ENCODE peak calls at places on chromosomes 4 and X, in seven cellular contexts. P is lower lobe of right lung; V is CD8-positive, alpha-beta T cell; H is mammary epithelial cell; W is tibial artery; K is neural progenitor cell; R is right atrium auricular region. U is an unnamed sample.
A peak's percentile ranks its signal among the peaks of the same experiment; 100 is the strongest.

GRCh38 chrX:154373340-154374306 is 811 bp downstream of the FLNA start:
- DNase-seq in P (no peak), V (no peak), H (peak; percentile 81), W (peak; percentile 73), K (peak; percentile 65), R (peak; percentile 81), U (no peak)

GRCh38 chr4:26406346-26406975 is 83.8 kb downstream of the CCKAR start:
- DNase-seq in P (no peak), V (no peak), H (peak; percentile 39), W (no peak), K (peak; percentile 2), R (no peak), U (no peak)

GRCh38 chrX:122219735-122220134 is 964.3 kb upstream of the GRIA3 start:
- DNase-seq in P (no peak), V (no peak), H (peak; percentile 47), W (no peak), K (no peak), R (no peak), U (no peak)

GRCh38 chr4:45662996-45663395 is 460.9 kb downstream of the GABRG1 start:
- DNase-seq in P (peak; percentile 45), V (no peak), H (peak; percentile 48), W (no peak), K (peak; percentile 13), R (no peak), U (no peak)

GRCh38 chr4:170007113-170007512 is 19.1 kb downstream of the MFAP3L start:
- DNase-seq in P (no peak), V (no peak), H (no peak), W (no peak), K (no peak), R (no peak), U (no peak)

GRCh38 chr4:172188248-172188976 is 375.2 kb downstream of the GALNTL6 start:
- DNase-seq in P (no peak), V (no peak), H (no peak), W (no peak), K (no peak), R (no peak), U (no peak)

GRCh38 chr4:57405359-57405758 is 295.2 kb upstream of the IGFBP7 start:
- DNase-seq in P (no peak), V (no peak), H (peak; percentile 90), W (no peak), K (no peak), R (no peak), U (no peak)

GRCh38 chr4:73679836-73680235 is 59.6 kb upstream of the RASSF6 start:
- DNase-seq in P (no peak), V (no peak), H (peak; percentile 51), W (no peak), K (no peak), R (no peak), U (no peak)

GRCh38 chrX:21723097-21723496 is 34.8 kb downstream of the SMPX start:
- DNase-seq in P (no peak), V (no peak), H (peak; percentile 11), W (no peak), K (peak; percentile 23), R (no peak), U (no peak)

GRCh38 chr4:176814770-176815169 is 22.0 kb upstream of the VEGFC start:
- DNase-seq in P (no peak), V (no peak), H (no peak), W (no peak), K (no peak), R (no peak), U (no peak)
- H3K27ac ChIP-seq in P (no peak overlapping the region), V (no peak overlapping the region), H (no peak overlapping the region), W (no peak overlapping the region), K (no peak overlapping the region), R (no peak overlapping the region), U (no peak overlapping the region)

GRCh38 chr4:52713456-52713937 is 37.7 kb downstream of the ERVMER34-1 start:
- DNase-seq in P (no peak), V (no peak), H (no peak), W (no peak), K (peak; percentile 44), R (no peak), U (no peak)

GRCh38 chr4:52712172-52712990 is 38.8 kb downstream of the ERVMER34-1 start:
- DNase-seq in P (peak; percentile 98), V (peak; percentile 97), H (peak; percentile 97), W (peak; percentile 98), K (peak; percentile 98), R (peak; percentile 98), U (peak; percentile 94)

GRCh38 chr4:52712991-52713275 is 38.3 kb downstream of the ERVMER34-1 start:
- DNase-seq in P (no peak), V (no peak), H (no peak), W (no peak), K (no peak), R (no peak), U (no peak)

GRCh38 chr4:52711271-52711670 is 40.0 kb downstream of the ERVMER34-1 start:
- DNase-seq in P (no peak), V (no peak), H (no peak), W (no peak), K (no peak), R (no peak), U (no peak)

GRCh38 chr4:52711834-52712171 is 39.4 kb downstream of the ERVMER34-1 start:
- DNase-seq in P (no peak), V (no peak), H (no peak), W (no peak), K (no peak), R (no peak), U (no peak)
- H3K27ac ChIP-seq in P (peak overlapping the region; percentile 95), V (no peak overlapping the region), H (peak overlapping the region; percentile 13), W (peak overlapping the region; percentile 95), K (no peak overlapping the region), R (peak overlapping the region; percentile 40), U (peak overlapping the region; percentile 96)

GRCh38 chr4:143186202-143186601 is 1.5 kb downstream of the USP38 start:
- DNase-seq in P (no peak), V (no peak), H (peak; percentile 19), W (no peak), K (peak; percentile 3), R (no peak), U (no peak)
- H3K27ac ChIP-seq in P (peak overlapping the region; percentile 92), V (no peak overlapping the region), H (peak overlapping the region; percentile 70), W (peak overlapping the region; percentile 91), K (no peak overlapping the region), R (peak overlapping the region; percentile 97), U (peak overlapping the region; percentile 96)

DNA sequence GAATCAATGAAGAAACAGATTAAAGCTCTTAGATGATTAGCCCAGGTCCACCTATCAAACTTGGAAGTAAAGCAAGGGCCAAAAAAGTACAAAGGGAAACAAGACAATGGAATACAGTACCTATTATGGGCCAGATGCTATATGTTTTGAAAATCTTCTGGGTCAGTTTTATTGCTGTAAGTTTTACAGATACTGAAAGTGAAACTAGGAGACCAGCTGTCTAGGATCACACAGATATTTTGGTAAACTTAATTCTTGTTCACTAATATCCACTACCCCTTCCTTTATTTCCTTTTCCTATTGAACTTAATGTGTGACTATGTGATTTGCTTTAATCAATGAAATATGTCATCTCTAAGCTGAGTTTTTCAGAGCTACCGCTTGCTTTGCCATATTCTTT is 505.4 kb upstream of the PITX2 start:
- DNase-seq in P (no peak), V (no peak), H (no peak), W (no peak), K (no peak), R (no peak), U (no peak)
- H3K27ac ChIP-seq in P (no peak overlapping the region), V (no peak overlapping the region), H (no peak overlapping the region), W (no peak overlapping the region), K (no peak overlapping the region), R (no peak overlapping the region), U (no peak overlapping the region)

GRCh38 chrX:55006827-55007621 is 6.9 kb downstream of the APEX2 start:
- DNase-seq in P (no peak), V (no peak), H (no peak), W (no peak), K (no peak), R (no peak), U (no peak)
- H3K27ac ChIP-seq in P (no peak overlapping the region), V (no peak overlapping the region), H (no peak overlapping the region), W (no peak overlapping the region), K (no peak overlapping the region), R (peak overlapping the region; percentile 43), U (peak overlapping the region; percentile 53)

GRCh38 chr4:3406431-3406830 is 35.3 kb upstream of the HGFAC start:
- DNase-seq in P (no peak), V (no peak), H (no peak), W (no peak), K (no peak), R (no peak), U (no peak)
- H3K27ac ChIP-seq in P (no peak overlapping the region), V (no peak overlapping the region), H (no peak overlapping the region), W (peak overlapping the region; percentile 81), K (no peak overlapping the region), R (no peak overlapping the region), U (no peak overlapping the region)

GRCh38 chr4:3237711-3238560 is 11.0 kb upstream of the MSANTD1 start:
- DNase-seq in P (no peak), V (no peak), H (no peak), W (no peak), K (peak; percentile 21), R (no peak), U (no peak)
- H3K27ac ChIP-seq in P (no peak overlapping the region), V (no peak overlapping the region), H (no peak overlapping the region), W (no peak overlapping the region), K (no peak overlapping the region), R (no peak overlapping the region), U (no peak overlapping the region)

GRCh38 chr4:152100378-152101201 is 339.8 kb upstream of the GATB start:
- DNase-seq in P (no peak), V (peak; percentile 87), H (peak; percentile 37), W (no peak), K (no peak), R (no peak), U (no peak)
- H3K27ac ChIP-seq in P (peak overlapping the region; percentile 44), V (peak overlapping the region; percentile 80), H (no peak overlapping the region), W (no peak overlapping the region), K (no peak overlapping the region), R (peak overlapping the region; percentile 26), U (peak overlapping the region; percentile 26)

GRCh38 chr4:99825272-99825671 is 8.6 kb downstream of the DAPP1 start:
- DNase-seq in P (no peak), V (no peak), H (no peak), W (no peak), K (no peak), R (no peak), U (no peak)

GRCh38 chr4:99826016-99826415 is 9.4 kb downstream of the DAPP1 start:
- DNase-seq in P (no peak), V (no peak), H (peak; percentile 32), W (no peak), K (no peak), R (no peak), U (no peak)

GRCh38 chr4:99828477-99828876 is 11.8 kb downstream of the DAPP1 start:
- DNase-seq in P (no peak), V (no peak), H (peak; percentile 44), W (no peak), K (no peak), R (no peak), U (no peak)

GRCh38 chr4:99824070-99824599 is 7.5 kb downstream of the DAPP1 start:
- DNase-seq in P (no peak), V (no peak), H (no peak), W (no peak), K (no peak), R (no peak), U (no peak)

DNA sequence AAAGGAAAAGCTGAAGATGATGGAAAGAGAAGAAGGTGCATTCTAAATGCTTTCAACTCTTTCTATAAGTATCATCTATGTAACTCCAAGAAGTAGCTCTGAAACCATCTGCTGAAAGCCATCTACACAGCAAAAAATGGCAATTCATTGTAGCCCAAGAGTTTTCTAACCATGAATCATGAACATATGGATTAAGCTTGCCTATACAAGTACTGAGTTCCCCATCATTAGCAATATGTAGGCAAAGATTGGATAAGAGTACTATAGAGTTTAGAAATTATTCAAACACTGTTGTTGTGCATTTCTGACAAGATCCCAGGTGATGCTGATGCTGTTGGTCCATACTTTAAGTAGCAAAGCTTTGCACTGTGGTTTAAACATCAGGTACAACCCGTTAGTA is 11.2 kb downstream of the DAPP1 start:
- DNase-seq in P (no peak), V (no peak), H (peak; percentile 34), W (no peak), K (no peak), R (no peak), U (no peak)
- H3K27ac ChIP-seq in P (no peak overlapping the region), V (no peak overlapping the region), H (peak overlapping the region; percentile 66), W (no peak overlapping the region), K (no peak overlapping the region), R (no peak overlapping the region), U (peak overlapping the region; percentile 28)

U was measured in esophagus squamous epithelium.